ENCODE peak calls at places on chromosome 22, in four cellular contexts. S, J, U and G are unnamed samples.

GRCh38 chr22:40889116-40889515 is 27.2 kb upstream of the DNAJB7 start:
- DNase-seq in S (no peak), J (no peak), U (no peak), G (no peak)

GRCh38 chr22:44775862-44776261 is 23.5 kb downstream of the ARHGAP8 start:
- DNase-seq in J (no peak), U (no peak), S (no peak), G (no peak)

GRCh38 chr22:47370448-47371262 is 608.2 kb downstream of the TBC1D22A start:
- DNase-seq in U (no peak), S (peak; percentile 4), J (no peak), G (no peak)

GRCh38 chr22:49827853-49828598 is at the start of gene BRD1:
- DNase-seq in U (no peak), S (peak; percentile 89), J (peak; percentile 37), G (peak; percentile 90)

GRCh38 chr22:36156515-36157419 is 3.8 kb downstream of the APOL3 start:
- DNase-seq in J (no peak), U (peak; percentile 96), S (no peak), G (peak; percentile 71)

GRCh38 chr22:46770726-46771125 is 8.3 kb downstream of the TBC1D22A start:
- DNase-seq in U (no peak), S (no peak), J (no peak), G (no peak)

GRCh38 chr22:33492210-33492651 is 428.0 kb downstream of the LARGE1 start:
- DNase-seq in U (no peak), J (no peak), S (peak; percentile 30), G (no peak)

GRCh38 chr22:44391481-44392445 is 79.0 kb upstream of the SHISAL1 start:
- DNase-seq in U (no peak), J (no peak), S (no peak), G (peak; percentile 81)

GRCh38 chr22:46453006-46453828 is 84.2 kb downstream of the CELSR1 start:
- DNase-seq in S (no peak), U (no peak), J (no peak), G (no peak)

GRCh38 chr22:46537946-46538815 is 761 bp upstream of the CELSR1 start:
- DNase-seq in S (peak; percentile 69), J (peak; percentile 41), U (no peak), G (peak; percentile 85)

GRCh38 chr22:48595511-48595905 is 1232.2 kb downstream of the BRD1 start:
- DNase-seq in S (no peak), J (no peak), U (no peak), G (no peak)

GRCh38 chr22:43467171-43467570 is 55.4 kb downstream of the MPPED1 start:
- DNase-seq in U (no peak), J (no peak), S (no peak), G (peak; percentile 19)

GRCh38 chr22:20083157-20083890 is 3.3 kb downstream of the DGCR8 start:
- DNase-seq in S (no peak), U (no peak), J (no peak), G (no peak)

GRCh38 chr22:45493286-45493771 is 9.4 kb upstream of the FBLN1 start:
- DNase-seq in J (no peak), S (peak; percentile 5), U (no peak), G (no peak)

GRCh38 chr22:32951081-32951806 is 106.9 kb downstream of the SYN3 start:
- DNase-seq in J (no peak), U (no peak), S (peak; percentile 36), G (peak; percentile 50)

GRCh38 chr22:38148252-38148651 is 33.4 kb downstream of the PLA2G6 start:
- DNase-seq in J (no peak), S (no peak), U (no peak), G (no peak)

GRCh38 chr22:39308614-39309363 is 10.6 kb downstream of the RPL3 start:
- DNase-seq in U (no peak), J (no peak), S (no peak), G (peak; percentile 68)

GRCh38 chr22:36862251-36863242 is 1.7 kb downstream of the NCF4 start:
- DNase-seq in S (no peak), J (no peak), U (no peak), G (no peak)

GRCh38 chr22:33544707-33545106 is 375.6 kb downstream of the LARGE1 start:
- DNase-seq in U (no peak), S (no peak), J (no peak), G (no peak)

GRCh38 chr22:33476716-33477115 is 418.5 kb upstream of the SYN3 start:
- DNase-seq in J (no peak), U (no peak), S (no peak), G (no peak)

GRCh38 chr22:39184586-39185577 is 32.4 kb upstream of the CBX7 start:
- DNase-seq in U (no peak), J (no peak), S (no peak), G (peak; percentile 10)

GRCh38 chr22:35155403-35156025 is 89.6 kb downstream of the ISX start:
- DNase-seq in U (no peak), J (no peak), S (no peak), G (peak; percentile 53)

GRCh38 chr22:21074092-21074715 is 28.5 kb downstream of the LRRC74B start:
- DNase-seq in J (no peak), S (no peak), U (no peak), G (no peak)

GRCh38 chr22:50337262-50338041 is 5.7 kb upstream of the PPP6R2 start:
- DNase-seq in U (no peak), J (no peak), S (no peak), G (no peak)

GRCh38 chr22:33427461-33427860 is 369.3 kb upstream of the SYN3 start:
- DNase-seq in J (no peak), U (no peak), S (no peak), G (no peak)

GRCh38 chr22:35634015-35634414 is 14.2 kb upstream of the APOL6 start:
- DNase-seq in J (no peak), U (no peak), S (no peak), G (peak; percentile 16)

GRCh38 chr22:50317178-50317577 is 9.6 kb downstream of the DENND6B start:
- DNase-seq in U (no peak), J (no peak), S (peak; percentile 37), G (peak; percentile 63)

GRCh38 chr22:48758021-48758561 is 1069.6 kb downstream of the BRD1 start:
- DNase-seq in J (no peak), U (peak; percentile 88), S (no peak), G (peak; percentile 49)

GRCh38 chr22:49761836-49762235 is 65.8 kb downstream of the BRD1 start:
- DNase-seq in U (no peak), S (no peak), J (no peak), G (no peak)

GRCh38 chr22:38305481-38306448 is 11.5 kb downstream of the CSNK1E start:
- DNase-seq in J (no peak), U (no peak), S (no peak), G (peak; percentile 87)

GRCh38 chr22:19831016-19831415 is 23.7 kb downstream of the GNB1L start:
- DNase-seq in U (no peak), J (no peak), S (no peak), G (no peak)

GRCh38 chr22:46050451-46050845 is 73.5 kb upstream of the WNT7B start:
- DNase-seq in J (no peak), U (no peak), S (no peak), G (no peak)

GRCh38 chr22:22789922-22790845 is 97.4 kb upstream of the IGLL5 start:
- DNase-seq in J (no peak), S (no peak), U (peak; percentile 64), G (no peak)
- H3K4me3 ChIP-seq in J (no peak overlapping the region), S (no peak overlapping the region), U (no peak overlapping the region), G (no peak overlapping the region)

GRCh38 chr22:42438293-42438650 is 6.1 kb upstream of the NFAM1 start:
- DNase-seq in U (no peak), J (no peak), S (no peak), G (peak; percentile 86)

GRCh38 chr22:42434283-42434682 is 2.1 kb upstream of the NFAM1 start:
- DNase-seq in S (peak; percentile 62), J (no peak), U (no peak), G (no peak)

GRCh38 chr22:42434748-42435425 is 2.7 kb upstream of the NFAM1 start:
- DNase-seq in J (no peak), S (no peak), U (no peak), G (no peak)

GRCh38 chr22:42437488-42438292 is 5.5 kb upstream of the NFAM1 start:
- DNase-seq in S (peak; percentile 82), U (no peak), J (peak; percentile 83), G (peak; percentile 94)

GRCh38 chr22:42436402-42436801 is 4.2 kb upstream of the NFAM1 start:
- DNase-seq in U (no peak), J (no peak), S (no peak), G (no peak)
- H3K36me3 ChIP-seq in U (no peaks in the 10 kb centered on the region), J (no peaks in the 10 kb centered on the region), S (no peaks in the 10 kb centered on the region), G (no peaks in the 10 kb centered on the region)

DNA sequence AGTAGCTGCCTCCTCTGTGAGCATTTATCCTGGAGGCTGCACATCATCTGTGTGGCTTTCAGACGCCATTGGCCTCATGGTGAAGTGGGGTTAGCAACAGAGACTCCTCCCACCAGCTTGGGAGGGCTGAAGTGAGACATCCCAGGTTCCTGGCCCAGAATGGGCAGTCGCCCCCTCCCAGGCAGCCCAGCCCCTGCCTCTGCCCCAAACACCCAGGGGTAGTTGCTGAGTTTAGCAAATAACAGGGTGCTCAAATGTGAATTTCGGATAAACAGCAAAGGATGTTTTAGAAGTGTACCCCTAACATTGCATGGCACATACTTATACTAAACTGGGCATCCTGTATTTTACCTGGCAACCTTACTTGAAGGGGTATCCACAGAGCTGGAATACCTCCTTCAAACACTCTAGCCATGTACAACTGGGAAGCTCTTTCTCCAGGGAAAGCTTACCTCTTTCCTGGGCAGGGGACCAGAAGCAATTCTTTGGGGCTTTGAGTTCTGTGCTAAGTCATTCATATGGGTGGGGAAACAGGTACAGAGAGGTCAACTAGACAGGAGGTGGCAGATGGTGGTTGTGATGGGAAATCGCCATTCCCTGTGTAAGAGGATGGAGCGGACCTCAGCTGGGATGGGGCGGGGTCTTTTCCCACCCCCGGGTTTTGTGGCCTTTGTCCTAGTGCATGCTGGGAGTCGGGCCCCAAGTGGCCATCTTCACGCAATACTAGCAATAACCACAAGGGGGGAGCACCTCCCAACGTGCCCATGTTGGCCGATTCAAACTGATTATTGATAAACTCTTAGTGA is 19.3 kb downstream of the MTFP1 start:
- DNase-seq in J (peak; percentile 80), S (peak; percentile 86), U (no peak), G (peak; percentile 95)
- H3K4me3 ChIP-seq in J (peak overlapping the region; percentile 26), S (no peak overlapping the region), U (no peak overlapping the region), G (no peak overlapping the region)

DNA sequence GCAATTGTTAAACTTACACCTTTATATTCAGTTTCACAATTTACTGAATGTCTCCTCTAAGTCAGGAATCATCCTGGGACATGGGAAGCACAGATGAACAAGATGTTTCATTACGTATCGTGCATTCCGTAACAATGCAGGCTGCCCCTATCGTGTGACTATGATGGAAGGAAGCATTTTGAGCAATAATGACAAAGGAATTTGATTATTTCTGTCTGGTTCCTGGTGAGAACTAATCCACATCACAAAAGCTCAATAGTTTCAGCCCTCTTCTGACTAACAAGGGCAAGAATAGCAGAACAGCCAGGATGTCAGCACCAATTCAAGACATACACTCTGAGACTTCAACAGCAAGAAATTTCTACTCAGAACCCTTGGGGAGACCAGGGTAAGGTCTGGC is 14.5 kb downstream of the PISD start:
- DNase-seq in U (no peak), J (no peak), S (no peak), G (peak; percentile 17)
- H3K36me3 ChIP-seq in U (peaks cover 53% of the 10 kb centered on the region), J (peaks cover 10% of the 10 kb centered on the region), S (peaks cover 14% of the 10 kb centered on the region), G (peaks cover 7% of the 10 kb centered on the region)

DNA sequence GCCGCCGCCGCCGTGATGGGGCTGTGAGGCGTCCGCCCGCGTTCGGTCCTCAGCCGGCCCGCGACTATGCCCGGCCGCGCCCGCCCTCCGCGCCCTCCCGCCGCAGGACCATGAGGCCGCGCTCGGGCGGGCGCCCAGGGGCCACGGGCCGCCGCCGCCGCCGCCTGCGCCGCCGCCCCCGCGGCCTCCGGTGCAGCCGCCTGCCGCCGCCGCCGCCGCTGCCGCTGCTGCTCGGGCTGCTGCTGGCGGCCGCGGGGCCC is 215 bp downstream of the ZNRF3 start:
- DNase-seq in J (no peak), S (no peak), U (no peak), G (no peak)
- H3K4me3 ChIP-seq in J (peak overlapping the region; percentile 67), S (peak overlapping the region; percentile 63), U (peak overlapping the region; percentile 67), G (peak overlapping the region; percentile 70)